ENCODE peak calls at places on chromosomes 5 and 9, in seven cellular contexts. V is fibroblast of mammary gland, L is upper lobe of right lung, Z is body of pancreas, T is thyroid gland, B is hepatocyte, U is A673. Y is an unnamed sample.

GRCh38 chr5:16383544-16384057 is 82.0 kb downstream of the ZNF622 start:
- DNase-seq in V (no peak), L (no peak), Z (no peak), T (no peak), B (no peak), U (no peak), Y (no peak)

GRCh38 chr9:131552030-131552429 is 6.7 kb downstream of the PRRT1B start:
- DNase-seq in V (no peak), L (no peak), Z (no peak), T (no peak), B (no peak), U (no peak), Y (no peak)

GRCh38 chr9:136629879-136630661 is 32.6 kb upstream of the EGFL7 start:
- DNase-seq in V (peak), L (peak), Z (peak), T (peak), B (peak), U (peak), Y (peak)

GRCh38 chr9:23829580-23830458 is 3.8 kb upstream of the ELAVL2 start:
- DNase-seq in V (peak), L (no peak), Z (no peak), T (no peak), B (peak), U (no peak), Y (peak)

GRCh38 chr5:67272453-67273130 is 76.0 kb upstream of the CD180 start:
- DNase-seq in V (peak), L (no peak), Z (no peak), T (no peak), B (no peak), U (no peak), Y (peak)

GRCh38 chr5:111934511-111934910 is 177.5 kb upstream of the NREP start:
- DNase-seq in V (no peak), L (no peak), Z (no peak), T (no peak), B (peak), U (no peak), Y (no peak)

GRCh38 chr5:9888517-9888916 is 258.4 kb upstream of the TAS2R1 start:
- DNase-seq in V (peak), L (no peak), Z (no peak), T (no peak), B (peak), U (no peak), Y (peak)

GRCh38 chr5:71533614-71534013 is 53.5 kb upstream of the MCCC2 start:
- DNase-seq in V (peak), L (no peak), Z (no peak), T (no peak), B (no peak), U (peak), Y (peak)

GRCh38 chr9:26054600-26055516 is 376.6 kb upstream of the TUSC1 start:
- DNase-seq in V (peak), L (no peak), Z (no peak), T (no peak), B (no peak), U (no peak), Y (no peak)

GRCh38 chr5:2995035-2995434 is 243.6 kb upstream of the IRX2 start:
- DNase-seq in V (no peak), L (no peak), Z (no peak), T (no peak), B (no peak), U (no peak), Y (no peak)

GRCh38 chr5:3032513-3032912 is 281.0 kb upstream of the IRX2 start:
- DNase-seq in V (no peak), L (no peak), Z (no peak), T (no peak), B (no peak), U (no peak), Y (no peak)

GRCh38 chr9:69571032-69571431 is 101.1 kb downstream of the APBA1 start:
- DNase-seq in V (no peak), L (no peak), Z (no peak), T (no peak), B (no peak), U (no peak), Y (peak)

GRCh38 chr9:84620338-84620737 is 49.2 kb upstream of the NTRK2 start:
- DNase-seq in V (no peak), L (no peak), Z (no peak), T (peak), B (peak), U (no peak), Y (peak)

GRCh38 chr9:95349109-95350038 is 31.9 kb upstream of the FANCC start:
- DNase-seq in V (no peak), L (no peak), Z (no peak), T (no peak), B (peak), U (peak), Y (peak)

GRCh38 chr5:84403773-84404172 is 19.1 kb upstream of the EDIL3 start:
- DNase-seq in V (peak), L (no peak), Z (no peak), T (no peak), B (no peak), U (no peak), Y (peak)

GRCh38 chr9:5667391-5667790 is 38.5 kb downstream of the RIC1 start:
- DNase-seq in V (no peak), L (no peak), Z (no peak), T (no peak), B (no peak), U (no peak), Y (no peak)

GRCh38 chr5:87190687-87191086 is 77.0 kb upstream of the RASA1 start:
- DNase-seq in V (no peak), L (no peak), Z (no peak), T (no peak), B (no peak), U (no peak), Y (no peak)

GRCh38 chr5:10111575-10111974 is 138.1 kb downstream of the ATPSCKMT start:
- DNase-seq in V (peak), L (no peak), Z (no peak), T (peak), B (peak), U (peak), Y (peak)

GRCh38 chr9:4510546-4511322 is 20.5 kb downstream of the SLC1A1 start:
- DNase-seq in V (no peak), L (no peak), Z (no peak), T (no peak), B (peak), U (peak), Y (no peak)

GRCh38 chr5:61002616-61003015 is 57.6 kb downstream of the NDUFAF2 start:
- DNase-seq in V (no peak), L (no peak), Z (no peak), T (no peak), B (no peak), U (peak), Y (no peak)
- H3K4me3 ChIP-seq in V (no peak), L (no peak), Z (no peak), T (no peak), B (no peak), U (no peak), Y (no peak)

GRCh38 chr5:177116631-177117373 is 16.8 kb upstream of the NSD1 start:
- DNase-seq in V (peak), L (peak), Z (peak), T (peak), B (peak), U (peak), Y (peak)
- H3K4me3 ChIP-seq in V (no peak), L (peak), Z (no peak), T (no peak), B (no peak), U (no peak), Y (no peak)

DNA sequence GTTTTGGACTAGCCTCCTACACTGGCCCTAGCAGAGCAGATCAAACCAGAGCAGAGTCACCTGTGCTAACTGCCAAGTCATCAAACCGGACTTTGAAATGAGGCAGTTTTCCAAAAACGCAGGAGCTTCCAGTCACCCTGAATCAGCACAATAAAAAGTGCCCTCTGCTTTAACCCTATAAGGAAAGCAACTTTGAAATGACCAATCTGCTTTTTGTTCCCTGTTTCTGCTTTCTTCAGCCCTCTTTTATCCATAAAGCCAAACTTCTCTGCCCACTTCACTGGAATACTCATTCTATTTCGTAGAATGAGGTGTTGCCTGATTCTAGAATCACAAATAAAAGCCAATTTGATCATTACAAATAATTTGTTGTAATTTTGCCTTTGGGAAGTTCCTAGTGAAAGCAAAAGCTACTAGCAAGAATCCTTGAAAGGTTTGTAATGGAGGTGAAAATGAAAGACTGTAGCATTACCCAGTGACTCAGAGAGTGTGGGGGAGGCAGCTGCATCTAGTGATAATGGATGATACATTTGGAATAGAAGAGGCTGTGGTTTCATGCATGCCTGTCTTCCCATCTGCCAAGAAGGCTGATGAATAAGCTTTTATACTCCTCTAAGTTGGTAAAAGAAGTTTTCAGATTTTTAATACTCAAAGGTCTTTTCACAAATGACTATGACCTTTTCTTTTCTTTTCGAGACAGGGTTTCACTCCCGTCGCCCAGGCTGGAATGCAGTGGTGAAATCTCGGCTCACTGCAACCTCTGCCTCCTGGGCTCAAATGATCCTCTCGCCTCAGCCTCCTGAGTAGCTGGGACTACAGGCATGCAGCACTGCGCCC is 14.9 kb downstream of the SPAAR start:
- DNase-seq in V (peak), L (no peak), Z (no peak), T (peak), B (peak), U (peak), Y (peak)
- H3K4me3 ChIP-seq in V (peak), L (no peak), Z (no peak), T (no peak), B (no peak), U (no peak), Y (no peak)

GRCh38 chr5:1850324-1851154 is 32.2 kb downstream of the IRX4 start:
- DNase-seq in V (no peak), L (no peak), Z (no peak), T (no peak), B (no peak), U (no peak), Y (no peak)
- H3K4me3 ChIP-seq in V (no peak), L (no peak), Z (no peak), T (no peak), B (no peak), U (no peak), Y (no peak)

GRCh38 chr5:170596482-170596881 is 92.7 kb downstream of the KCNIP1 start:
- DNase-seq in V (no peak), L (no peak), Z (no peak), T (no peak), B (no peak), U (no peak), Y (no peak)

GRCh38 chr5:170597109-170597741 is 93.4 kb downstream of the KCNIP1 start:
- DNase-seq in V (peak), L (no peak), Z (no peak), T (no peak), B (peak), U (peak), Y (peak)

GRCh38 chr5:170603101-170603500 is 99.3 kb downstream of the KCNIP1 start:
- DNase-seq in V (no peak), L (no peak), Z (no peak), T (no peak), B (no peak), U (no peak), Y (no peak)

GRCh38 chr5:170601608-170602007 is 97.8 kb downstream of the KCNIP1 start:
- DNase-seq in V (no peak), L (no peak), Z (no peak), T (no peak), B (no peak), U (no peak), Y (no peak)

DNA sequence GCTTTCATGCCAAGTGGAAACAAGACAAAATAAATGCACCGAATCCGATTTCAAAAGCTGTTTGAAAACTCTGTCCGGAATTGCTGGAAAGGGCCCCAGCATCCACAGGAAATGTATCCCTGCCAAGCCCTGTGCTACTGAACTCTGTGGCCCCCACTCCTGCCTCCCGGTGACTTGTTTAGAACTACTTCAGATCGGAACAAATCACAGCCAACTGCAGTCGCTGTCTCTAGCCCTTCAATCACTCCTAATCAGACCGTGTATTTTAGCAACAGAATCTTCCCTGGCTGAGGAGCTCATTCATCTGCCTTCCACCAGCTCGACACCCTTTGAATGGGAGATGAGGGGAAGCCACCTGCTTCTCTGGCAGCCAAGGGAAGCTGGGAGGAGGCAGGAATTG is 94.1 kb downstream of the KCNIP1 start:
- DNase-seq in V (peak), L (no peak), Z (no peak), T (no peak), B (no peak), U (no peak), Y (peak)
- H3K4me3 ChIP-seq in V (no peak), L (no peak), Z (no peak), T (no peak), B (no peak), U (no peak), Y (no peak)

DNA sequence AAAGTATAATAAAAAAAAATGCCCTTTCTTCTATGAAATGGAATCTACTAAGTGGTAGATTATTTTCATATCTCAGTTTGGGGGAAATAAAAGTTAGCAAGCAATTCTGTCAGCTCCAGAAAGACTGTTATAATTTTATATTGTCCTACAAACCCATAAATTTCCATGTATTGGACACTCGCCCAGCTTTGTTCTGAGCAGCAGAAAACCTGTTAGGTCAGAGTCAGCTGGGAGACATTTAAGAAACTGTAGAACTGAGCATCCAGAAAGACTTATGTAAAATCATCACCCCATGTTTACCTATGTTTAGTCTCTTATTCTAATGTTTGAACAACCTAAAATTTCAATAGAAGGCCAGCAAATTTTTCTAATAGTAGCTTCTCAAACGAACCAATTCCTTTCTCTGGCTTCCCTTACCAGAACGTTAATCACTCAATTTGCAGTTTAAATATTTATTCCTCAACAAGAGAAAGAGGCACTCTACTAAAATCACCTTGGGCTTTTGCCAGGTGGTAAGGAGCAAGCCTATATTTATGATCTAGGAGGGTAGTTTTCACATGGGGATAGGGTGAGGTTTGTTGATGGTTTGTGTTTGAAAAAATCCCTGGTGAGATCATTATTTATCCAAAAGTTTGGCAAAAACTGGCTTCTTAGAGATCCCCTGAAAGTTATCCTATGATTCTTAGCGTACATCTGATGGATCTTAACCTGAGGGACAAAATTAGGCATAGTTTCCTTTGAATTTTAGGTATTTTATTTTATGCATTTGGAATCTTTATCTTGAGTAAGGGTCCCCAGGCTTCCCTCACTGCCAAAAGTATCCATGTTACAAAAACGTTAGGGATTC is 34.4 kb downstream of the MACROH2A1 start:
- DNase-seq in V (no peak), L (no peak), Z (no peak), T (no peak), B (no peak), U (no peak), Y (no peak)
- H3K4me3 ChIP-seq in V (no peak), L (no peak), Z (no peak), T (no peak), B (no peak), U (no peak), Y (no peak)

GRCh38 chr5:140632366-140633080 is 452 bp downstream of the CD14 start:
- DNase-seq in V (peak), L (peak), Z (peak), T (peak), B (no peak), U (peak), Y (peak)
- H3K4me3 ChIP-seq in V (peak), L (peak), Z (peak), T (peak), B (no peak), U (peak), Y (peak)

DNA sequence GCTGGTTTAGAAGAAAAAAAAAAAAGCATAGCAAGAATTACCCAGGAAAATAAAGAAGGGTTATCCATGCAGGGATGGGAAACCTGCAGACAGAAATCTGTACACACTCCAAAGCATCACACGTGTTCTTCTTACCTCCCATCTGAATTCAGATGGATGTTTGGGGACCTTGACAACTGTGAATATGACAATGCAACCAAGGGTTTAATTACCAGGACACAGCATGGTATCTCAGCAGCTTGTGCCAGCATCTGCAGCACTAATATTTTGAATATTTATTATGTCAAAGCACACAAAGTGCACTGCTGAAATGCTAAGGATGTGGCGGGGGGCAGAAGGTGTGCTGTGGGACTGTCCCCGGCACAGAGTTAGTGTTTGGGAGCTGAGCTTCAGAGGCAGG is 47.9 kb downstream of the SLIT3 start:
- DNase-seq in V (no peak), L (no peak), Z (no peak), T (no peak), B (no peak), U (no peak), Y (no peak)
- H3K4me3 ChIP-seq in V (no peak), L (no peak), Z (no peak), T (no peak), B (no peak), U (no peak), Y (no peak)

GRCh38 chr9:14346826-14347407 is 33.0 kb upstream of the NFIB start:
- DNase-seq in V (no peak), L (no peak), Z (no peak), T (peak), B (no peak), U (no peak), Y (peak)
- H3K4me3 ChIP-seq in V (peak), L (peak), Z (peak), T (peak), B (peak), U (peak), Y (peak)

DNA sequence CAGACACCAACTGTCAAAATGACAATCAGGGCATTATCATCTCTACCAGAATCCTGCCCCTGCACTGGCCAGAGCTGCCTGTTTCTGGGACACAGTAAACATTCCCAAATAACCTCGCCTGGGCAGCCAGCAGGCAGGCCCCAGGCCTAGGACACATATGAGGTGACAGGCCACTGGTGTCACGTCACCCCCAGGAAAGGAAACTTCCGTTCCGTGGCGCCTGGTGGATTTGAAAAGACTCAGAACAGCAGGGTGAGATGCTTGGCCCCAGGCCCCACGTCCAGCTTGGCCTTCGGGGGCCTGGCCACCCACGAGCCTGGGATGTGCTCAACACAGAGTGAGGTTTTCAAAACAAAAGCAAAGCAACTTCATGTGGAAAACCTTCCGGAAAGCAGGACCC is 1.3 kb downstream of the SEMA4D start:
- DNase-seq in V (no peak), L (no peak), Z (no peak), T (no peak), B (no peak), U (no peak), Y (no peak)
- H3K4me3 ChIP-seq in V (no peak), L (peak), Z (peak), T (no peak), B (peak), U (peak), Y (no peak)

Y was measured in cardiac fibroblast.